ENCODE peak calls at places on chromosomes 1 and 21, in four cellular contexts. I is A549, F is transverse colon, L is ovary. X is an unnamed sample. For H3K4me1, the result is how much of the 10 kb centered on the place peaks cover.

GRCh38 chr1:71196685-71197084 is 115.8 kb upstream of the ZRANB2 start:
- DNase-seq in I (no peak), F (no peak), L (no peak), X (no peak)

GRCh38 chr21:34635307-34635706 is 20.4 kb upstream of the RCAN1 start:
- DNase-seq in I (peak), F (no peak), L (no peak), X (no peak)

GRCh38 chr1:185499986-185500626 is 183.1 kb upstream of the IVNS1ABP start:
- DNase-seq in I (no peak), F (no peak), L (no peak), X (no peak)

GRCh38 chr1:225561675-225562074 is 91.2 kb downstream of the ENAH start:
- DNase-seq in I (no peak), F (no peak), L (no peak), X (no peak)

GRCh38 chr1:90614872-90615271 is 102.2 kb downstream of the BARHL2 start:
- DNase-seq in I (no peak), F (no peak), L (no peak), X (no peak)

GRCh38 chr1:92410706-92411105 is 76.0 kb downstream of the GFI1 start:
- DNase-seq in I (no peak), F (peak), L (no peak), X (no peak)

GRCh38 chr1:31376374-31377134 is 3.7 kb upstream of the FABP3 start:
- DNase-seq in I (peak), F (no peak), L (no peak), X (no peak)

GRCh38 chr1:205933672-205934618 is 9.3 kb downstream of the SLC26A9 start:
- DNase-seq in I (peak), F (no peak), L (no peak), X (no peak)

GRCh38 chr1:39238476-39238875 is 34.0 kb downstream of the MACF1 start:
- DNase-seq in I (no peak), F (no peak), L (no peak), X (no peak)

GRCh38 chr1:151993084-151993733 is 450 bp downstream of the S100A10 start:
- DNase-seq in I (peak), F (peak), L (peak), X (peak)

GRCh38 chr1:200458780-200459179 is 48.9 kb upstream of the ZNF281 start:
- DNase-seq in I (no peak), F (no peak), L (no peak), X (no peak)

GRCh38 chr1:206032356-206033140 is 8.9 kb upstream of the CTSE start:
- DNase-seq in I (no peak), F (no peak), L (no peak), X (no peak)

GRCh38 chr1:110617116-110617515 is 11.0 kb upstream of the KCNA2 start:
- DNase-seq in I (no peak), F (no peak), L (no peak), X (no peak)

GRCh38 chr1:60622486-60622885 is 459.9 kb upstream of the NFIA start:
- DNase-seq in I (no peak), F (no peak), L (no peak), X (no peak)

GRCh38 chr1:6447016-6447817 is 18.8 kb downstream of the TNFRSF25 start:
- DNase-seq in I (no peak), F (peak), L (no peak), X (no peak)

GRCh38 chr1:224429616-224430015 is 5.0 kb downstream of the WDR26 start:
- DNase-seq in I (no peak), F (no peak), L (no peak), X (no peak)

GRCh38 chr1:78229344-78229743 is 183.6 kb downstream of the GIPC2 start:
- DNase-seq in I (no peak), F (no peak), L (no peak), X (no peak)

GRCh38 chr1:166839600-166840308 is 479 bp downstream of the POGK start:
- DNase-seq in I (peak), F (peak), L (peak), X (peak)

GRCh38 chr1:209246660-209247059 is 336.9 kb upstream of the CAMK1G start:
- DNase-seq in I (peak), F (no peak), L (no peak), X (no peak)

GRCh38 chr1:9228589-9228988 is 6.0 kb upstream of the H6PD start:
- DNase-seq in I (no peak), F (no peak), L (no peak), X (no peak)

GRCh38 chr1:200888349-200888838 is 6.3 kb upstream of the INAVA start:
- DNase-seq in I (no peak), F (peak), L (no peak), X (no peak)

GRCh38 chr21:45910155-45910547 is 71.4 kb upstream of the COL6A1 start:
- DNase-seq in I (no peak), F (no peak), L (no peak), X (no peak)

GRCh38 chr1:117512728-117513321 is 93.0 kb upstream of the TENT5C start:
- DNase-seq in I (peak), F (no peak), L (no peak), X (no peak)

GRCh38 chr21:36665806-36666205 is 33.1 kb upstream of the SIM2 start:
- DNase-seq in I (no peak), F (no peak), L (no peak), X (no peak)

GRCh38 chr1:43861337-43861736 is 72.3 kb upstream of the ARTN start:
- DNase-seq in I (no peak), F (no peak), L (no peak), X (no peak)

GRCh38 chr1:50368179-50369007 is 54.9 kb downstream of the DMRTA2 start:
- DNase-seq in I (peak), F (peak), L (peak), X (peak)

GRCh38 chr1:12464627-12465056 is 153.4 kb downstream of the DHRS3 start:
- DNase-seq in I (no peak), F (no peak), L (no peak), X (no peak)

GRCh38 chr1:45446530-45446929 is 44.4 kb downstream of the TESK2 start:
- DNase-seq in I (no peak), F (no peak), L (no peak), X (no peak)

GRCh38 chr1:91066545-91066944 is 44.7 kb upstream of the ZNF644 start:
- DNase-seq in I (no peak), F (no peak), L (no peak), X (no peak)

GRCh38 chr1:200550367-200550766 is 70.2 kb downstream of the KIF14 start:
- DNase-seq in I (no peak), F (no peak), L (no peak), X (no peak)

GRCh38 chr1:232226197-232226681 is 403.7 kb downstream of the SIPA1L2 start:
- DNase-seq in I (no peak), F (no peak), L (no peak), X (no peak)

DNA sequence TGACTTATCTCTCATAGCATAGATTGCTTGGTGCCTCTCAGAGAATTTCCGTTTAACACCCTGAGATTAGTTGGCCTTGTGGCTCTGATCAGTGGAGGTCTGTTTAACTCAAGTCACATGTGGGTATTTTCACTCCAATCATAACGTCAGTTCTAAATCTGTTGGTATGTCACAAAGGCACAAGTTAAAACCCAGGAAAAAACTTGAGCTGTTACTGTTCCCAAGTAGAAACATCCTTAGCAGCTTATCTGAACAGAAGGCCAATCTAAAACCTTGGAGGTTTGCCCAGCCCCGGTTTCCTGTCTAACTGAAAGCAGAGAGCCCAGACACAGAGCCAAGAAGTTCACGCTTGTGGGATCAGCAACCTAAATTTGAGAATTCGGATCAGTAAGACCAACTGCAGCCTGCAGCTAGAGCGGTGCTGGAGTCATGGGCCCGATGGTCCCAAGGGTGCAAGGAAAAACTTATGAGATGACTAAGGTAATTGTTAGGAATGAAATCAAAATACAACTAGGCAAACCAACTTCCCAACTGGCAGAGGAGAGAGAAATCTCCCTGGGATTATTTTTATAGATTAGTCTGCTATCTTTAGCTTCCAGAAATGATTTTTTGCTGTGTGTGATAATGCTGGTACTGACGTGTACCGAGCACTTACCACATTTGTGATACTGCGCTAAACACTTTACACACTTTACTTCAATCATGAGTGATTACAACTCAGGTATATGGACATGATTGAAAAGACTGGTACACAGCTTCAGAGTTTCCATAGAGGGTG is 90.2 kb upstream of the C1orf21 start:
- DNase-seq in I (no peak), F (peak), L (peak), X (peak)
- TF ChIP-seq EP300 in I (no peak), F (no peak), L (no peak), X (no peak)

DNA sequence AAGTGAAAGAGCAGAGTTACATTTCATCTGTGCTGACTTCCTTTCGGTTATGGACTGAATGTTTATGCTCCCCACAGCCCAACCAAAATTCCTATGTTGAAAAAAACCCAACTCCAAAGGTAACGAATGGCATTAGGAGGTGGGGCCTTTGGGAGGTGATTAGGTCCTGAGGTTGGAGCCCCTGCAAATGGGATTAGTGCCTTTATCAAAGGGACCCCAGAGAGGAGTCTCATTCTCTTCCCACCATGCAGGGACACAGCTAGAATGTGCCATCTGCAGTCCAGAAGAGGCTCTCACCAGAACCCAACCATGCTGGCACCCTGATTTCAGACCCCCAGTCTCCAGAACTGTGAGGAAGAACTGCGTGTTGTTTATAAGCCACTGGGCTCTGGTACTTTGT is 199.3 kb downstream of the TOMM20 start:
- DNase-seq in I (no peak), F (no peak), L (no peak), X (no peak)
- H3K4me1 ChIP-seq in I (under half), F (under half), L (under half), X (under half)

GRCh38 chr1:2650967-2651645 is 18.3 kb upstream of the MMEL1 start:
- DNase-seq in I (no peak), F (no peak), L (peak), X (peak)
- H3K27ac ChIP-seq in I (no peak), F (no peak), L (no peak), X (no peak)

GRCh38 chr1:214314178-214314843 is 33.4 kb downstream of the SMYD2 start:
- DNase-seq in I (no peak), F (no peak), L (no peak), X (no peak)
- TF ChIP-seq EP300 in I (no peak), F (no peak), L (no peak), X (no peak)

GRCh38 chr1:15343099-15343498 is 66.6 kb upstream of the EFHD2 start:
- DNase-seq in I (no peak), F (no peak), L (no peak), X (no peak)
- H3K4me1 ChIP-seq in I (under half), F (half or more), L (under half), X (under half)

GRCh38 chr1:247390996-247391395 is 25.0 kb upstream of the NLRP3 start:
- DNase-seq in I (no peak), F (no peak), L (no peak), X (no peak)
- H3K27ac ChIP-seq in I (no peak), F (no peak), L (no peak), X (no peak)

GRCh38 chr1:184164529-184164928 is 113.0 kb downstream of the TSEN15 start:
- DNase-seq in I (no peak), F (no peak), L (no peak), X (no peak)

GRCh38 chr1:184163674-184164470 is 112.3 kb downstream of the TSEN15 start:
- DNase-seq in I (peak), F (no peak), L (no peak), X (no peak)

GRCh38 chr1:184170719-184171118 is 119.2 kb downstream of the TSEN15 start:
- DNase-seq in I (no peak), F (no peak), L (no peak), X (no peak)

GRCh38 chr1:184167352-184167751 is 115.8 kb downstream of the TSEN15 start:
- DNase-seq in I (no peak), F (no peak), L (no peak), X (no peak)

DNA sequence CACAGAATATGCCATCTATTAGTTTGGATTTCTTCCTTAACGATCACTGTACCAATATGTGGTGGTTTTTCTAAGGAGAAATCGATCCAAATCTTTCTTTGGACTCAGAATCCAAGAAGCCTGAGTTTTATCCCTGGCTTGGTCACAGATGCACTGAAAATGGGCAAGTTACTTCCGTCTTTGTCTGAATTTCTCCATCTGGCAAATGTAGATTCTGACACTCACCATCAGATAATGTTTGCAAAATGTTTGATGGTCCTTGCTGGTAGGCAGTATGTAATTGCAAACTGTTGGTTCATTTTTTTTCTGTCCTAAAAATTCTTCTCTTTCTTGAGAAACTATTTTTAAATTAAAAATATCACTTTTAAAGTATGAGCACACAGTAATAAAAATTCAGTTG is 115.0 kb downstream of the TSEN15 start:
- DNase-seq in I (no peak), F (no peak), L (no peak), X (no peak)
- TF ChIP-seq EP300 in I (no peak), F (no peak), L (no peak), X (no peak)

DNA sequence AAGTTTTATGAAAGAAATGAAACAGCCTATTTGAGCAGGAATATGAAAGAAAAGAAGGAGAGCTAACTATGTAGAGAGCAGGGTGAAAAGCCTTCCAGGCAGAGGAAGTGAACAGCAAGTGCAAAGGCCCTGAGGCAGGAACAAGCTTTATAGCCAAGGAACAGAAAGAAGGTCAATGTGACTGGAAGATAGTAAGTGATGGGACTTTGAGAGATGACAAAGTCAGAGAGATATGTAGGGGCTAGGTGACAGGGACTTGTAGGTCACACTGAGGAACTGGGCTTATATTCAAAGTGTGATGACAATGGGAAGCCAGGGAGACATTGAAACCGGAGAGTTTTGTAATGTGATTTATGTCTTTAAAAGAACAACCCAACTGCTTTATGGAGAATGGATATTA is 18.9 kb downstream of the PRRX1 start:
- DNase-seq in I (no peak), F (no peak), L (no peak), X (no peak)
- H3K4me1 ChIP-seq in I (under half), F (under half), L (under half), X (under half)